ENCODE peak calls at places on chromosomes 7 and 10, in five cellular contexts. I, G, T, A and Q are unnamed samples.

GRCh38 chr7:2886391-2886790 is 42.3 kb upstream of the GNA12 start:
- DNase-seq in A (no peak), T (no peak), I (no peak), G (no peak), Q (no peak)

GRCh38 chr7:1936006-1936310 is 265.9 kb downstream of the ELFN1 start:
- DNase-seq in T (no peak), G (no peak), I (no peak), A (no peak), Q (no peak)

GRCh38 chr10:127776816-127777215 is 39.8 kb downstream of the FOXI2 start:
- DNase-seq in G (no peak), I (no peak), A (no peak), T (no peak), Q (no peak)

GRCh38 chr10:14583252-14583651 is 191.4 kb downstream of the FAM107B start:
- DNase-seq in A (no peak), I (no peak), T (no peak), G (no peak), Q (peak)

GRCh38 chr10:78178940-78179339 is 145.3 kb downstream of the RPS24 start:
- DNase-seq in T (no peak), G (peak), A (no peak), I (no peak), Q (no peak)

GRCh38 chr7:51620690-51621089 is 304.1 kb upstream of the COBL start:
- DNase-seq in G (no peak), A (no peak), I (no peak), T (no peak), Q (no peak)

GRCh38 chr7:41237956-41238355 is 464.9 kb downstream of the INHBA start:
- DNase-seq in A (no peak), G (no peak), T (no peak), I (no peak), Q (no peak)

GRCh38 chr7:134174797-134175261 is 47.7 kb downstream of the LRGUK start:
- DNase-seq in I (no peak), A (peak), G (peak), T (peak), Q (peak)

GRCh38 chr7:43764039-43764789 is 5.7 kb downstream of the BLVRA start:
- DNase-seq in G (no peak), I (no peak), A (no peak), T (peak), Q (no peak)

GRCh38 chr10:89122431-89123066 is 84.6 kb downstream of the CH25H start:
- DNase-seq in T (no peak), A (no peak), G (peak), I (no peak), Q (no peak)

GRCh38 chr7:30750574-30751256 is 1.2 kb upstream of the INMT start:
- DNase-seq in G (peak), A (no peak), I (peak), T (peak), Q (no peak)

GRCh38 chr7:33854178-33854577 is 51.2 kb upstream of the BMPER start:
- DNase-seq in T (no peak), G (peak), A (no peak), I (no peak), Q (no peak)